ENCODE peak calls at places on chromosomes 1 and 21, in seven cellular contexts. D is AG04450, T is germinal center, O is dorsolateral prefrontal cortex, U is progenitor cell of endocrine pancreas, I is COR-L47, H is GM13976. S is an unnamed sample.
A peak's percentile ranks its signal among the peaks of the same experiment; 100 is the strongest.

GRCh38 chr21:26210614-26211013 is 40.0 kb upstream of the APP start:
- DNase-seq in D (no peak), T (no peak), O (no peak), U (no peak), I (no peak), H (no peak), S (no peak)

GRCh38 chr1:96365076-96365475 is 356.5 kb upstream of the PTBP2 start:
- DNase-seq in D (no peak), T (no peak), O (no peak), U (no peak), I (no peak), H (no peak), S (no peak)

GRCh38 chr21:44315691-44316208 is 15.9 kb downstream of the PFKL start:
- DNase-seq in D (no peak), T (no peak), O (no peak), U (no peak), I (no peak), H (no peak), S (no peak)

GRCh38 chr1:180489976-180490375 is 12.4 kb downstream of the ACBD6 start:
- DNase-seq in D (no peak), T (no peak), O (no peak), U (no peak), I (no peak), H (no peak), S (no peak)

GRCh38 chr1:195604287-195604686 is 1004.0 kb downstream of the KCNT2 start:
- DNase-seq in D (peak; percentile 68), T (no peak), O (no peak), U (no peak), I (no peak), H (no peak), S (no peak)

GRCh38 chr1:205294175-205294913 is 27.2 kb downstream of the NUAK2 start:
- DNase-seq in D (peak; percentile 90), T (no peak), O (no peak), U (no peak), I (no peak), H (no peak), S (no peak)

GRCh38 chr1:61839702-61840101 is 97.4 kb downstream of the PATJ start:
- DNase-seq in D (no peak), T (no peak), O (no peak), U (no peak), I (no peak), H (no peak), S (no peak)

GRCh38 chr21:34580181-34580700 is 34.7 kb downstream of the RCAN1 start:
- DNase-seq in D (no peak), T (no peak), O (no peak), U (no peak), I (peak; percentile 27), H (no peak), S (no peak)

GRCh38 chr1:41700581-41700980 is 216.1 kb upstream of the EDN2 start:
- DNase-seq in D (no peak), T (no peak), O (no peak), U (no peak), I (no peak), H (no peak), S (no peak)

GRCh38 chr1:68409426-68409825 is 40.3 kb downstream of the RPE65 start:
- DNase-seq in D (peak; percentile 43), T (no peak), O (no peak), U (no peak), I (no peak), H (no peak), S (no peak)

GRCh38 chr1:72186733-72187307 is 95.5 kb downstream of the NEGR1 start:
- DNase-seq in D (no peak), T (no peak), O (no peak), U (no peak), I (peak; percentile 10), H (no peak), S (peak; percentile 37)

S was measured in AML-193.